ENCODE peak calls at places on chromosomes 13 and 19, in five cellular contexts. L is nephron progenitor cell, R is AG09309, I is uterus, N is type B pancreatic cell. J is an unnamed sample.

GRCh38 chr13:54486421-54487166 is 1458.0 kb downstream of the OLFM4 start:
- DNase-seq in L (no peak), I (no peak), N (no peak), R (no peak), J (no peak)

GRCh38 chr13:35936579-35936978 is 194.6 kb downstream of the DCLK1 start:
- DNase-seq in I (no peak), L (no peak), N (no peak), R (no peak), J (no peak)

GRCh38 chr19:12156254-12157058 is at the start of gene ZNF625:
- DNase-seq in L (peak; percentile 89), N (peak; percentile 91), I (peak; percentile 82), R (peak; percentile 59), J (peak; percentile 89)

GRCh38 chr19:48123907-48124675 is 13.5 kb upstream of the PLA2G4C start:
- DNase-seq in N (no peak), L (no peak), I (no peak), R (peak; percentile 42), J (peak; percentile 32)

GRCh38 chr13:77544365-77544764 is 8.9 kb downstream of the SCEL start:
- DNase-seq in L (no peak), N (no peak), R (no peak), I (peak; percentile 51), J (no peak)

GRCh38 chr19:42403586-42403985 is 13.5 kb upstream of the CNFN start:
- DNase-seq in L (no peak), R (no peak), I (no peak), N (no peak), J (no peak)

GRCh38 chr13:103926118-103926517 is 859.9 kb upstream of the SLC10A2 start:
- DNase-seq in L (no peak), R (no peak), N (no peak), I (no peak), J (no peak)

GRCh38 chr19:13839938-13840750 is 36.8 kb upstream of the NANOS3 start:
- DNase-seq in I (no peak), R (no peak), N (no peak), L (no peak), J (no peak)

GRCh38 chr13:30915691-30916541 is 9.8 kb downstream of the MEDAG start:
- DNase-seq in N (no peak), R (no peak), I (no peak), L (no peak), J (no peak)

GRCh38 chr19:49117677-49118564 is 1.0 kb downstream of the C19orf73 start:
- DNase-seq in R (no peak), L (no peak), N (no peak), I (no peak), J (no peak)

GRCh38 chr19:49337267-49338022 is 2.2 kb downstream of the CD37 start:
- DNase-seq in I (no peak), N (no peak), L (no peak), R (no peak), J (no peak)

GRCh38 chr19:41376998-41377365 is 649 bp downstream of the TMEM91 start:
- DNase-seq in L (no peak), I (no peak), N (no peak), R (no peak), J (no peak)

GRCh38 chr19:11324079-11324661 is 15.3 kb downstream of the RAB3D start:
- DNase-seq in I (peak; percentile 81), R (peak; percentile 92), L (no peak), N (peak; percentile 71), J (no peak)

GRCh38 chr19:42288411-42288810 is 13.5 kb upstream of the PRR19 start:
- DNase-seq in N (no peak), L (no peak), R (no peak), I (no peak), J (no peak)

GRCh38 chr13:108146642-108147041 is 68.7 kb downstream of the LIG4 start:
- DNase-seq in L (no peak), R (no peak), N (no peak), I (no peak), J (no peak)

GRCh38 chr19:18832331-18833140 is 777 bp downstream of the UPF1 start:
- DNase-seq in L (peak; percentile 46), R (no peak), I (no peak), N (peak; percentile 68), J (no peak)
- TF ChIP-seq CTCF in L (no peak), R (peak; percentile 28), I (no peak), N (no peak), J (no peak)

GRCh38 chr19:54136086-54136863 is 1.3 kb upstream of the CNOT3 start:
- DNase-seq in R (no peak), N (no peak), I (no peak), L (no peak), J (no peak)

GRCh38 chr19:54137114-54137912 is at the start of gene CNOT3:
- DNase-seq in N (peak; percentile 99), L (peak; percentile 97), R (peak; percentile 100), I (peak; percentile 99), J (peak; percentile 97)

GRCh38 chr19:54138777-54139256 is 1.3 kb downstream of the CNOT3 start:
- DNase-seq in L (peak; percentile 20), R (no peak), I (no peak), N (no peak), J (no peak)

GRCh38 chr19:54136864-54137113 is 773 bp upstream of the CNOT3 start:
- DNase-seq in N (no peak), R (no peak), I (no peak), L (no peak), J (no peak)

DNA sequence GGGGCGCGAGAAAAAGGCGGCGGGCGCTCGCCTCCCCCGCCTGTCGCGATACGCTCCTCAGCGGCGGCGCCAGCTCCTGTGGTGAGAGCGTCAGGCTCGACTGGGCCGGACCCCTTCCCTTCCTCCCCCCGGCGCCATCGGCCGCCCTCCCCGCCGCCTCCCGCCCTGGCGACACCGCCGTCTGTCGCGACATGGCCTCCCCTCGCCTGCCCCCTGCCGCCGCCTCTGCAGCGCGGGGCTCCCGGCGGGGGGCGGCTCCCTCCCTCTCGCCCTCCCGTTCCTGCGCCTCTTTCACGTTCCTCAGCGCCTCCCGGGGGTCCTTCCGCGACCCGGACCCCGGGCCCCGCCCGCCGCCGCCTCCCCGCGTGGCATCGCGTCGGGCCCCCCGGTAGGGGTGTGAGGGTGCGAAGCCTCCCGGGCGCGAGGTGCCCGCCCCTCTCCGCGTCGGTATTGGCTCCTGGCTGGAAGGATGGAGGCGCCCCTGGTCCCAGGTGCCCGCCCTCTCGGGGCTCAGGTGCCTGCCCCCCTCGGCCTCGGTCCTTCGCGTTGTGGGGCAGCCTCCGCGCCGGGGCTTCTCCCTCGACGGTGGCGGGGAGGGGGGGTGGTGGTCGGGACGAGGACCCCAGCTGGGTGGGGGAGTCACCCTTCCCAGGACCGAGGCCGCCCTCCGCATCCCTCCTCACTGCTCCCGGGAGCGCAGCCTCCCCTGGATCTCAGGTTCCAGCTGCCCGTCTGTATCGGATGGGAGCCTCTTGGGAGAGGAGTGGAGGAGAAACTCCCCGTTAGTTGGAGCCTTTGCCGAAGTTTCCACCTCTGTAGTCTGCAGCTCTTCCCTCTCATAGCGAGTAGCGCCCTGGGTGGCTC is 583 bp downstream of the CNOT3 start:
- DNase-seq in R (no peak), L (peak; percentile 60), N (no peak), I (peak; percentile 40), J (no peak)
- TF ChIP-seq CTCF in R (peak; percentile 8), L (peak; percentile 26), N (peak; percentile 48), I (no peak), J (peak; percentile 44)

GRCh38 chr19:23439623-23440022 is 44.4 kb upstream of the ZNF91 start:
- DNase-seq in L (no peak), I (no peak), R (no peak), N (no peak), J (no peak)
- TF ChIP-seq CTCF in L (no peak), I (no peak), R (peak; percentile 17), N (peak; percentile 50), J (peak; percentile 37)

GRCh38 chr19:3691372-3691716 is 8.9 kb downstream of the PIP5K1C start:
- DNase-seq in I (no peak), R (no peak), L (no peak), N (no peak), J (no peak)
- TF ChIP-seq CTCF in I (no peak), R (no peak), L (no peak), N (no peak), J (no peak)

DNA sequence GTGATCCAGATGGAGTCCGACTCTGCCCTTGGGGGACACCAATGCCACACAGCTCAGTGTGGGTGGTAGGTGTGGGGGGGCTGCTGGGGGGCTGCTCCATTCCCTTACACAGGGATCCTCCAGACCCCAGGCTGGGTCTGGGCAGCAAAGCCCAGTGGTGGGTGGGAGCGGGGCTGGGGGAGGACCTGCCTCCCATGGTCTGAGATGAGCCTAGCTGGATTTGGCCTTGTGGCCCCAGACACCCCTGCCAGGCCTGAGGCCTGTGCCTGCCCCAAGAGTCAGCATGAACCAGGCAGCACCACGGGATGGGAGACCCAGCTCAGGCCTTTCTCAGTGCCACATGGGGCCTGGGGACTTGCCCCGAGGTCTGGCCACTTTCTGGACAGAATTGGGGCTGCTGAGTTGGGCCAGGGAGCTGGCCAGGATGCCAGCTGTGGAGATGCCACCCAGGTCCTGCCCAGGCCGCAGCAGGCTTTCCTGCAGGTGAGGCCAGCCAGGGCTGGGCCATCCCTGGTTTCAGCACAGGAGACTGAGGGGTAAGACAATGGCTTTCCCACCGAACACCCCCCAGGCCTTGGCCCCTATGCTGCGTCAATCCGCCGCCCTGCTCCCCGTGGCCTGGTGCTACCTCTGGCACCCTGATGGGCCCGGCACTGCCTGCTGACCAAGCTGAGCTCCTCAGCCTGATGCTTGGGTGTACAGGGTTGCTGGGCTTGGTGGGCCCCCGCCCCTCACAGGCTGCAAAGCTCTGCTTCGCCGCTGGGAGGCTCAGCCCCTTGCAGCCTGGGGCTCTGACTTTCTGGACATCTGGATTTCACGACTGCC is 24.2 kb downstream of the CEBPG start:
- DNase-seq in L (peak; percentile 56), N (no peak), I (no peak), R (no peak), J (peak; percentile 35)
- TF ChIP-seq CTCF in L (peak; percentile 51), N (peak; percentile 70), I (no peak), R (no peak), J (peak; percentile 58)

GRCh38 chr13:41658057-41658642 is 200.8 kb downstream of the RGCC start:
- DNase-seq in L (no peak), R (peak; percentile 25), N (no peak), I (no peak), J (no peak)
- TF ChIP-seq CTCF in L (no peak), R (no peak), N (no peak), I (no peak), J (no peak)

DNA sequence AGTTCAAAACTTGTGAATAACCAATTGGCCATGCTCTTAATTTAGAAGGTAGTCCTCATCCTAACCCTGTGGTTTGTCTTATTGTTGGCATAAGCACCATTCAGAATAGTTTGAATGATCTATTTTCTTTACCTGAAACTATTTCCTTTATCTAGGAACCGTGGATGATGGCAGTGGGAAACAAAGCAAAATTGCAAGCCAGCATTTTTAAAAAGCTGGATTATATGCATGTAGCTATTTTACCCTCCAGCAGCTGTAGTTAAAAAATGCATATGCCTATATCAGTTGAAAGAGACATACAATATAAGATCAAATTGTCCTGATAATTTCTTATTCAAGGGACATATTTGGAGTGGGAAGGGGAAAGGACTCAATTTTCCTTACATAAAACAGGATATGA is 19.3 kb downstream of the ZNF613 start:
- DNase-seq in L (no peak), I (no peak), R (no peak), N (no peak), J (no peak)
- TF ChIP-seq CTCF in L (no peak), I (no peak), R (no peak), N (no peak), J (no peak)

J was measured in neural crest cell.